ENCODE peak calls at places on chromosomes 6 and 20, in four cellular contexts. T, O, M and R are unnamed samples.

GRCh38 chr20:59988141-59988540 is 29.9 kb downstream of the CDH26 start:
- DNase-seq in T (no peak), O (no peak), M (no peak), R (no peak)

GRCh38 chr6:3939964-3940363 is 90.8 kb downstream of the FAM50B start:
- DNase-seq in T (no peak), O (no peak), M (no peak), R (no peak)

GRCh38 chr6:31717499-31718222 is 2.5 kb downstream of the LY6G6D start:
- DNase-seq in T (no peak), O (no peak), M (peak; percentile 85), R (no peak)

GRCh38 chr6:44339301-44339700 is 3.1 kb upstream of the SPATS1 start:
- DNase-seq in T (no peak), O (no peak), M (no peak), R (no peak)

GRCh38 chr6:150753404-150754184 is 111.9 kb upstream of the MTHFD1L start:
- DNase-seq in T (no peak), O (no peak), M (no peak), R (no peak)

GRCh38 chr20:38973546-38974120 is 11.5 kb downstream of the DHX35 start:
- DNase-seq in T (no peak), O (no peak), M (no peak), R (no peak)

GRCh38 chr20:63087236-63087871 is 80.6 kb upstream of the BHLHE23 start:
- DNase-seq in T (no peak), O (no peak), M (no peak), R (no peak)

GRCh38 chr6:145836170-145836569 is 21.6 kb upstream of the FBXO30 start:
- DNase-seq in T (no peak), O (no peak), M (no peak), R (no peak)

GRCh38 chr6:73713426-73714147 is 17.6 kb downstream of the CD109 start:
- DNase-seq in T (no peak), O (no peak), M (no peak), R (no peak)
- TF ChIP-seq SPI1 in T (no peak), O (no peak), M (no peak), R (no peak)

GRCh38 chr6:130457605-130458004 is 91.8 kb downstream of the TMEM200A start:
- DNase-seq in T (no peak), O (no peak), M (no peak), R (no peak)

GRCh38 chr6:130447374-130447773 is 81.6 kb downstream of the TMEM200A start:
- DNase-seq in T (no peak), O (no peak), M (no peak), R (no peak)

GRCh38 chr6:130452336-130452735 is 86.5 kb downstream of the TMEM200A start:
- DNase-seq in T (no peak), O (no peak), M (no peak), R (no peak)

GRCh38 chr6:130453230-130453629 is 87.4 kb downstream of the TMEM200A start:
- DNase-seq in T (no peak), O (no peak), M (no peak), R (no peak)
- TF ChIP-seq SPI1 in T (no peak), O (no peak), M (no peak), R (no peak)

DNA sequence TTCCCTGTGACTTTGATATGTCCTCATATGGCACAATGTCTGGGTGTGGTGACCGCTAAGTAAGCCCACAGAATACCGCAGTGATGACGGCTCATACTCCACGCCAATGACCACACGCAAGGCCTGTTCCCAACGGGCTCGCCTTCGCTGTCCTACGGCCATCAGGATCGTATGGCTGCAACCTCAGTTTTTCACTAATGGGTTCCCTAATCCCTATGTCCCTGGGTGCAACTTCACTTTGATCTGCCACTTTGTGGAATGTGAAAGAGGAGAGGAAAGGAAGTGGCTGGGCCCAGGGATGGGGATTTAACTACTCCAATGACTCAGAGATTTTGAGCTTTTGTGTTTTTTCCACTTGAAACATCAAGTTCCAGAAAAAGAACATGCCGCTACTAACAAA is 111.2 kb upstream of the FOXQ1 start:
- DNase-seq in T (no peak), O (no peak), M (no peak), R (no peak)
- TF ChIP-seq SPI1 in T (no peak), O (no peak), M (no peak), R (no peak)

DNA sequence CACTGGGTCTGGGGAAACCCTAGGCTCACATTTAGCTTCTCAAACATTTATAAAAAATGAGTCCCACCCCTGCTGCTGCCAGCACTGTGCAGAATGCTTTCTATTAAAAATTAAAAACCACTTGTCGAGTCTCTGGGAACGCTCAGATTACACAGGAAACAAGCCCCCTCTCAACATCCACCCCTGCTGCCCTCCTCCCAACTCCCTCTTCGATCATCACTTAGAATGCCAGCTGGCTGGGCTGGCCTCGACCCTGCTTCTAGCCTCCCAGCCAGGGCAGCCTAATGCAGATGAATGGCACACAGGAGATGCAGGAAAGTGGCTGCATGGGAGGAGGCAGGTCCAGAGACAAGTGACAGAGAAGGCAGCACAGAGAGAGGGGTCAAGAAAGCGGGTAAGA is 75.7 kb downstream of the CDH22 start:
- DNase-seq in T (no peak), O (no peak), M (no peak), R (no peak)
- TF ChIP-seq SPI1 in T (no peak), O (no peak), M (no peak), R (no peak)

GRCh38 chr6:168525114-168525513 is 84.1 kb downstream of the SMOC2 start:
- DNase-seq in T (no peak), O (no peak), M (no peak), R (no peak)

GRCh38 chr6:168525926-168526630 is 85.1 kb downstream of the SMOC2 start:
- DNase-seq in T (no peak), O (no peak), M (no peak), R (no peak)

GRCh38 chr6:168527451-168528210 is 86.6 kb downstream of the SMOC2 start:
- DNase-seq in T (no peak), O (no peak), M (no peak), R (no peak)

GRCh38 chr6:168528457-168529095 is 87.6 kb downstream of the SMOC2 start:
- DNase-seq in T (no peak), O (no peak), M (no peak), R (peak; percentile 48)

GRCh38 chr6:168526841-168527281 is 85.9 kb downstream of the SMOC2 start:
- DNase-seq in T (no peak), O (no peak), M (no peak), R (no peak)
- TF ChIP-seq SPI1 in T (no peak), O (no peak), M (no peak), R (no peak)

DNA sequence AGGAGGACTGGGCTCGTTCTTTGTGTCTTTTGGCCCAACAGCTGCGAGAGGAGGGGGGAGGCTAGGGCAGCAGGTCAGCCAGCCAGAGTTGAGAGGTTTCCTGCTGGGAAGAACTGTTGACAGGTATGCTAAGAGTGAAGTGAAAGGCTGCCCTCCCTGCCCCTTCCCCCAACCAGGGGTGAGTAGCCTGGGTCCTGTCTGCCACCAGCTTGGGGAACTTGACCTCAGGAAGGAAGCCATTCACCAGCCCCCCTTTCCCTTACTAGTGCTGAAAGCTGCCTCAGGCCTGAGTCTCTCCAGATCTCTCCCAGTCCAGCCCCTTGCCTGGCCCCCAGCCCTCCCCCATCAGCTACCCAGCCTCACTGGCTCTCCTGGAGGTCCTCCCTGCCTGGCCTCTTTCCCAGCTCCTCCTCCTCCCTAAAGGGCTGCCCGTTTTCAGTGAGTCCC is 20.7 kb upstream of the ZNF76 start:
- DNase-seq in T (no peak), O (no peak), M (no peak), R (no peak)
- TF ChIP-seq SPI1 in T (no peak), O (no peak), M (no peak), R (no peak)

DNA sequence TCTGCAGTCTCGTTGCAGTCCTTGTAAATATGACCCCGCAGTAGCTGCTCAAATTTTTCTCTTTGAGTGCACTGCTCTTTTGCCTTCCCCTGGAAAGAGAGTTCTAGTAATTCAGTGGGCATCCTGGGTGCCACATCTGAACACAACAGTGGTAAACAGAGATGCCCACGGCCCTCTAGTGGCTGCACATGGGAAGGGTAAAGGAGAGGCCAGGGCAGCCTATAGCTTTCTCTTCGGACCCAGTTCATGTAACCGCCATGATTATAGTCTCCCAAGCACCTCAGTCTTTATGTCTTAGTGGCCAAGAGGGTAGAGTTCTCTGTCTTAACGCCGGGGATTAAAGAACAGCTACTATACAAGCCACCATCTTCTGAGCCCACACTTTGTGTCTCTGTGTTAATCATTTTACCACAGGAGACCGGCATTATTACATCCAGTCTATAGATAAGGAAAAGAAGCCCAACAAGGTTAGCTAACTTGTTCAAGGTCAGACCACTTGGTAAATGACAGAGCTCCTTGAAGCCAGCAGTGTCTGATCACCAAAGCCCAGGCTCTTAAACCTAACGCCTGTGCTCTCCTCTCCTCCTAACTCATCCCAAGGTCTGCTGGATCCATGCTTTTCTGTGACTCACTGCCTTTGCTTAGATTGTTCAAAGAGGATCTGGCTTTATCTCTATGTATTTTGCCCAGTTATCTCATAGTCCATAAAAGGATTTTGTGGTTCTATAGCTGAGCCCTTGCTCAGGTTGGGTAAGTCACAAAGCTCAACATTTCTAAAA is 81.8 kb downstream of the ISM1 start:
- DNase-seq in T (no peak), O (peak; percentile 23), M (peak; percentile 16), R (no peak)
- TF ChIP-seq SPI1 in T (no peak), O (no peak), M (no peak), R (no peak)

DNA sequence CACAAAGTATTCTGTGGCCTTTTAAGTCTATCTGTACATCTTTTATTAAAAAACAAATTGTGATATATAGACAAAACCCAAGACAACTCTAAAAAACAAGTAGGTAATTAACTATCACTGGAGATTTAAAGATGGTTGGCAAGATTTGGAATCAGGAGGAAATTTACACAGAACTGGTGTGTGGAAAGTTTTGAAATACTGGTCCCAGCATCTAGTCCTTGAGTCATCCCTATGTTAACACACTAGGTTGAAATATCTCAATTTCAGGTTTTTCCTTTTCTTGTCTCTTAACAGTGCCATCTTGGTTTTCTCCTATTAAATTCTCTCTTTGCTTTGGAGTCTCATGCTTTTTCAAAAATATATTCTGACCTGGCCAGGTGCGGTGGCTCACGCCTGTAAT is 27.5 kb downstream of the SASH1 start:
- DNase-seq in T (no peak), O (no peak), M (no peak), R (no peak)
- TF ChIP-seq SPI1 in T (no peak), O (no peak), M (no peak), R (no peak)